ENCODE peak calls at places on chromosomes 11 and 22, in four cellular contexts. One of them, this sample, is unnamed.

GRCh38 chr22:29580200-29580810 is 608 bp downstream of the NIPSNAP1 start:
- DNase-seq in HEK293T: no peak
- DNase-seq in HepG2: peak
- DNase-seq in K562: no peak
- DNase-seq in this sample: peak

GRCh38 chr11:115247404-115247803 is 256.8 kb downstream of the CADM1 start:
- DNase-seq in HEK293T: no peak
- DNase-seq in HepG2: peak
- DNase-seq in K562: no peak
- DNase-seq in this sample: no peak

GRCh38 chr11:65573391-65574146 is 1.2 kb downstream of the FAM89B start:
- DNase-seq in HEK293T: no peak
- DNase-seq in HepG2: no peak
- DNase-seq in K562: no peak
- DNase-seq in this sample: no peak

GRCh38 chr11:75380716-75381420 is 18.4 kb upstream of the RPS3 start:
- DNase-seq in HEK293T: no peak
- DNase-seq in HepG2: peak
- DNase-seq in K562: no peak
- DNase-seq in this sample: no peak

GRCh38 chr11:64772318-64773018 is 5.9 kb downstream of the SF1 start:
- DNase-seq in HEK293T: no peak
- DNase-seq in HepG2: no peak
- DNase-seq in K562: no peak
- DNase-seq in this sample: no peak

GRCh38 chr11:117855452-117855851 is 21.0 kb downstream of the FXYD6 start:
- DNase-seq in HEK293T: no peak
- DNase-seq in HepG2: no peak
- DNase-seq in K562: no peak
- DNase-seq in this sample: no peak

GRCh38 chr22:30747493-30747892 is 52.8 kb downstream of the OSBP2 start:
- DNase-seq in HEK293T: no peak
- DNase-seq in HepG2: no peak
- DNase-seq in K562: peak
- DNase-seq in this sample: no peak

GRCh38 chr11:27971256-27971655 is 136.7 kb downstream of the KIF18A start:
- DNase-seq in HEK293T: no peak
- DNase-seq in HepG2: no peak
- DNase-seq in K562: no peak
- DNase-seq in this sample: no peak

GRCh38 chr22:42442746-42443145 is 10.5 kb upstream of the NFAM1 start:
- DNase-seq in HEK293T: no peak
- DNase-seq in HepG2: no peak
- DNase-seq in K562: no peak
- DNase-seq in this sample: no peak

GRCh38 chr11:34830648-34831047 is 85.5 kb downstream of the APIP start:
- DNase-seq in HEK293T: no peak
- DNase-seq in HepG2: no peak
- DNase-seq in K562: no peak
- DNase-seq in this sample: no peak

GRCh38 chr11:2655834-2656622 is 43.8 kb downstream of the KCNQ1OT1 start:
- DNase-seq in HEK293T: peak
- DNase-seq in HepG2: no peak
- DNase-seq in K562: peak
- DNase-seq in this sample: no peak

GRCh38 chr11:124638500-124638899 is 15.8 kb downstream of the TBRG1 start:
- DNase-seq in HEK293T: no peak
- DNase-seq in HepG2: no peak
- DNase-seq in K562: no peak
- DNase-seq in this sample: no peak

GRCh38 chr11:66617148-66617814 is 851 bp downstream of the RBM14 start:
- DNase-seq in HEK293T: no peak
- DNase-seq in HepG2: no peak
- DNase-seq in K562: no peak
- DNase-seq in this sample: no peak

GRCh38 chr11:859394-860131 is 16.9 kb downstream of the TSPAN4 start:
- DNase-seq in HEK293T: no peak
- DNase-seq in HepG2: no peak
- DNase-seq in K562: peak
- DNase-seq in this sample: no peak

GRCh38 chr11:7060828-7061227 is 28.0 kb upstream of the RBMXL2 start:
- DNase-seq in HEK293T: no peak
- DNase-seq in HepG2: no peak
- DNase-seq in K562: no peak
- DNase-seq in this sample: no peak

GRCh38 chr11:78318733-78319132 is 98.9 kb downstream of the GAB2 start:
- DNase-seq in HEK293T: no peak
- DNase-seq in HepG2: no peak
- DNase-seq in K562: no peak
- DNase-seq in this sample: no peak

GRCh38 chr11:39374963-39375698 is 2084.3 kb downstream of the LRRC4C start:
- DNase-seq in HEK293T: peak
- DNase-seq in HepG2: peak
- DNase-seq in K562: peak
- DNase-seq in this sample: no peak

GRCh38 chr11:102530558-102530957 is at the start of gene MMP7:
- DNase-seq in HEK293T: no peak
- DNase-seq in HepG2: no peak
- DNase-seq in K562: no peak
- DNase-seq in this sample: no peak

GRCh38 chr11:85170184-85170583 is 457.0 kb downstream of the DLG2 start:
- DNase-seq in HEK293T: no peak
- DNase-seq in HepG2: no peak
- DNase-seq in K562: no peak
- DNase-seq in this sample: no peak

GRCh38 chr11:119169272-119169719 is 771 bp downstream of the NLRX1 start:
- DNase-seq in HEK293T: peak
- DNase-seq in HepG2: peak
- DNase-seq in K562: no peak
- DNase-seq in this sample: peak

GRCh38 chr11:130625907-130626306 is 177.5 kb downstream of the ADAMTS15 start:
- DNase-seq in HEK293T: no peak
- DNase-seq in HepG2: no peak
- DNase-seq in K562: no peak
- DNase-seq in this sample: no peak

GRCh38 chr11:130623909-130624668 is 175.6 kb downstream of the ADAMTS15 start:
- DNase-seq in HEK293T: no peak
- DNase-seq in HepG2: no peak
- DNase-seq in K562: no peak
- DNase-seq in this sample: no peak

GRCh38 chr11:130620566-130620965 is 172.1 kb downstream of the ADAMTS15 start:
- DNase-seq in HEK293T: no peak
- DNase-seq in HepG2: no peak
- DNase-seq in K562: no peak
- DNase-seq in this sample: no peak

GRCh38 chr11:130624946-130625345 is 176.5 kb downstream of the ADAMTS15 start:
- DNase-seq in HEK293T: no peak
- DNase-seq in HepG2: no peak
- DNase-seq in K562: no peak
- DNase-seq in this sample: no peak

DNA sequence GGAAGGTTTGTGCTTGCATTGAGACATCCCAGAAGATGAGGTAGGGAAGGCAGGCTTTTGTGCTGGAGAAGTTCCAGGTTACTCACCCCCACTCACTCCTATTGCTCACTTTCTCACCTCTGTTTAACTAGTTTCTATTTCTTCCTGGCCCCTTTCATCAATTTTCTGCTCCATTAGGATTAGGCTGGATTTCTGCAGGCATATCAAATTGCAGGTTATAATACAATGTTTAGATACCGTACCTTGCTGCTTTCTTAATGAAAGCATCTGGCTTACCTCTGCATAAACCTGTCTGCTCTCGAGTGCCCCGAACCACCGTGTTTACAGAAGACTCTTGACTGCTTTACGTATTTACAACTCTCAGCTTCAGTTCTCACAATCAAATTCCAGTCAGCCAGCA is 173.7 kb downstream of the ADAMTS15 start:
- DNase-seq in HEK293T: no peak
- DNase-seq in HepG2: no peak
- DNase-seq in K562: no peak
- DNase-seq in this sample: no peak
- TF ChIP-seq ELF4 in HEK293T: no peak
- TF ChIP-seq ELF4 in HepG2: no peak
- TF ChIP-seq ELF4 in K562: no peak
- TF ChIP-seq ELF4 in this sample: no peak

GRCh38 chr11:121082670-121083069 is 18.4 kb upstream of the TECTA start:
- DNase-seq in HEK293T: peak
- DNase-seq in HepG2: no peak
- DNase-seq in K562: no peak
- DNase-seq in this sample: peak
- TF ChIP-seq ELF4 in HEK293T: no peak
- TF ChIP-seq ELF4 in HepG2: no peak
- TF ChIP-seq ELF4 in K562: no peak
- TF ChIP-seq ELF4 in this sample: no peak

GRCh38 chr22:50674127-50674493 is 1.5 kb downstream of the SHANK3 start:
- DNase-seq in HEK293T: peak
- DNase-seq in HepG2: no peak
- DNase-seq in K562: no peak
- DNase-seq in this sample: no peak

GRCh38 chr22:50673231-50674126 is 856 bp downstream of the SHANK3 start:
- DNase-seq in HEK293T: peak
- DNase-seq in HepG2: no peak
- DNase-seq in K562: peak
- DNase-seq in this sample: peak

GRCh38 chr22:50675553-50676199 is 3.1 kb downstream of the SHANK3 start:
- DNase-seq in HEK293T: no peak
- DNase-seq in HepG2: no peak
- DNase-seq in K562: peak
- DNase-seq in this sample: no peak

GRCh38 chr22:50676211-50676636 is 3.6 kb downstream of the SHANK3 start:
- DNase-seq in HEK293T: no peak
- DNase-seq in HepG2: no peak
- DNase-seq in K562: peak
- DNase-seq in this sample: no peak

GRCh38 chr22:50674606-50675552 is 2.3 kb downstream of the SHANK3 start:
- DNase-seq in HEK293T: peak
- DNase-seq in HepG2: peak
- DNase-seq in K562: peak
- DNase-seq in this sample: peak
- TF ChIP-seq ELF4 in HEK293T: no peak
- TF ChIP-seq ELF4 in HepG2: no peak
- TF ChIP-seq ELF4 in K562: no peak
- TF ChIP-seq ELF4 in this sample: no peak

DNA sequence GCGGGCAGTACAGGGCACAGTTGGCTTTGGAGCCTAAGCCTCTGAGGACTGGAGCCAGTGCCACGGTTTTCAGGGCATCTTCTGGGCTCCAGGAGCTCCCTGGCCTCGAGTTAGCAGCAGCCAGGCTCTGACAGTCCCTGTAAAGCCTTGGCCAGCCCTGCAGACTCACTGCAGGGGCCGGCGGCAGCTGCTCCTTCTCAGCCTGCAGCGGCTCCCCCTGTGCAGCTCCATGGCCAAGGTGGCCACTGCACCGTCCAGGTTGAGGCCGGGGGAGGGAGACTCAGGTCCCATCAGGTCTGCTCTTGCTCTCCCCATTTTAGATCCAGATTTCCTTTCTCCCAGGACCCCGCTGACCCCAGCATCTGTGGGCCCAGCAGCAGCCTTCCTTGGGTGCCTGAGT is 1461.1 kb downstream of the BRD1 start:
- DNase-seq in HEK293T: no peak
- DNase-seq in HepG2: no peak
- DNase-seq in K562: no peak
- DNase-seq in this sample: no peak
- TF ChIP-seq ELF4 in HEK293T: no peak
- TF ChIP-seq ELF4 in HepG2: no peak
- TF ChIP-seq ELF4 in K562: no peak
- TF ChIP-seq ELF4 in this sample: no peak

GRCh38 chr22:38946771-38947170 is 10.6 kb upstream of the APOBEC3A start:
- DNase-seq in HEK293T: no peak
- DNase-seq in HepG2: no peak
- DNase-seq in K562: no peak
- DNase-seq in this sample: no peak

GRCh38 chr22:38944653-38945052 is 12.8 kb upstream of the APOBEC3A start:
- DNase-seq in HEK293T: no peak
- DNase-seq in HepG2: no peak
- DNase-seq in K562: no peak
- DNase-seq in this sample: no peak

GRCh38 chr22:38948181-38948940 is 9.0 kb upstream of the APOBEC3A start:
- DNase-seq in HEK293T: no peak
- DNase-seq in HepG2: no peak
- DNase-seq in K562: no peak
- DNase-seq in this sample: no peak

GRCh38 chr22:38949889-38950405 is 7.5 kb upstream of the APOBEC3A start:
- DNase-seq in HEK293T: no peak
- DNase-seq in HepG2: no peak
- DNase-seq in K562: no peak
- DNase-seq in this sample: no peak

GRCh38 chr22:38947321-38948112 is 9.9 kb upstream of the APOBEC3A start:
- DNase-seq in HEK293T: no peak
- DNase-seq in HepG2: no peak
- DNase-seq in K562: no peak
- DNase-seq in this sample: no peak
- TF ChIP-seq ELF4 in HEK293T: no peak
- TF ChIP-seq ELF4 in HepG2: no peak
- TF ChIP-seq ELF4 in K562: no peak
- TF ChIP-seq ELF4 in this sample: no peak

GRCh38 chr22:41009222-41009948 is 58.2 kb downstream of the RBX1 start:
- DNase-seq in HEK293T: no peak
- DNase-seq in HepG2: no peak
- DNase-seq in K562: no peak
- DNase-seq in this sample: no peak
- TF ChIP-seq ELF4 in HEK293T: no peak
- TF ChIP-seq ELF4 in HepG2: no peak
- TF ChIP-seq ELF4 in K562: no peak
- TF ChIP-seq ELF4 in this sample: no peak

GRCh38 chr11:29328961-29329441 is 687.8 kb downstream of the KCNA4 start:
- DNase-seq in HEK293T: peak
- DNase-seq in HepG2: peak
- DNase-seq in K562: no peak
- DNase-seq in this sample: no peak
- TF ChIP-seq ELF4 in HEK293T: no peak
- TF ChIP-seq ELF4 in HepG2: no peak
- TF ChIP-seq ELF4 in K562: no peak
- TF ChIP-seq ELF4 in this sample: no peak

GRCh38 chr22:23154461-23154860 is 9.2 kb downstream of the RAB36 start:
- DNase-seq in HEK293T: no peak
- DNase-seq in HepG2: no peak
- DNase-seq in K562: no peak
- DNase-seq in this sample: no peak
- TF ChIP-seq ELF4 in HEK293T: no peak
- TF ChIP-seq ELF4 in HepG2: no peak
- TF ChIP-seq ELF4 in K562: no peak
- TF ChIP-seq ELF4 in this sample: no peak